ENCODE peak calls at places on chromosomes 2 and 18, in four cellular contexts. F is body of pancreas, A is esophagus muscularis mucosa, O is colonic mucosa. M is an unnamed sample.
A peak's percentile ranks its signal among the peaks of the same experiment; 100 is the strongest.

GRCh38 chr2:25714740-25715139 is 41.4 kb upstream of the DTNB start:
- DNase-seq in F (no peak), A (no peak), O (no peak), M (no peak)

GRCh38 chr2:69026026-69026425 is 13.0 kb downstream of the ANTXR1 start:
- DNase-seq in F (peak; percentile 49), A (peak; percentile 87), O (peak; percentile 68), M (no peak)

GRCh38 chr2:45458909-45459563 is 152.0 kb downstream of the SRBD1 start:
- DNase-seq in F (peak; percentile 70), A (no peak), O (peak; percentile 49), M (no peak)

GRCh38 chr2:136022747-136023146 is 37.3 kb upstream of the DARS1 start:
- DNase-seq in F (no peak), A (no peak), O (no peak), M (no peak)

GRCh38 chr2:18930977-18931376 is 341.6 kb upstream of the NT5C1B start:
- DNase-seq in F (no peak), A (no peak), O (no peak), M (no peak)

GRCh38 chr18:48571619-48572384 is 33.0 kb downstream of the CTIF start:
- DNase-seq in F (no peak), A (no peak), O (no peak), M (no peak)

GRCh38 chr2:171595896-171596295 is 73.6 kb downstream of the CYBRD1 start:
- DNase-seq in F (no peak), A (peak; percentile 45), O (no peak), M (no peak)

GRCh38 chr2:86194751-86195054 is 559 bp downstream of the IMMT start:
- DNase-seq in F (no peak), A (no peak), O (peak; percentile 97), M (no peak)

GRCh38 chr2:136448435-136448834 is 316.9 kb upstream of the THSD7B start:
- DNase-seq in F (no peak), A (peak; percentile 66), O (no peak), M (no peak)

GRCh38 chr2:16700566-16701259 is 35.1 kb upstream of the CYRIA start:
- DNase-seq in F (no peak), A (no peak), O (no peak), M (no peak)

GRCh38 chr2:56239437-56239836 is 55.6 kb downstream of the CCDC85A start:
- DNase-seq in F (no peak), A (no peak), O (peak; percentile 36), M (no peak)

GRCh38 chr2:23417310-23417709 is 32.3 kb downstream of the KLHL29 start:
- DNase-seq in F (no peak), A (no peak), O (no peak), M (no peak)

GRCh38 chr2:38666578-38666926 is 638 bp downstream of the GALM start:
- DNase-seq in F (peak; percentile 43), A (no peak), O (peak; percentile 89), M (no peak)

GRCh38 chr2:239730897-239731296 is 294.2 kb downstream of the NDUFA10 start:
- DNase-seq in F (no peak), A (no peak), O (no peak), M (no peak)

GRCh38 chr2:226985227-226985946 is 149.5 kb downstream of the RHBDD1 start:
- DNase-seq in F (peak; percentile 37), A (no peak), O (peak; percentile 41), M (no peak)

GRCh38 chr2:10533811-10534321 is 85.7 kb upstream of the ODC1 start:
- DNase-seq in F (no peak), A (no peak), O (no peak), M (no peak)

GRCh38 chr2:82508702-82509101 is 1950.4 kb downstream of the SUCLG1 start:
- DNase-seq in F (no peak), A (no peak), O (no peak), M (no peak)

GRCh38 chr18:40534748-40535147 is 1420.3 kb upstream of the PIK3C3 start:
- DNase-seq in F (no peak), A (no peak), O (no peak), M (no peak)

GRCh38 chr18:36322408-36322728 is 24.9 kb downstream of the FHOD3 start:
- DNase-seq in F (no peak), A (peak; percentile 82), O (no peak), M (no peak)

GRCh38 chr2:70977605-70978205 is 725 bp upstream of the ANKRD53 start:
- DNase-seq in F (peak; percentile 50), A (peak; percentile 90), O (no peak), M (no peak)

GRCh38 chr2:172552547-172553291 is 3.2 kb upstream of the PDK1 start:
- DNase-seq in F (peak; percentile 39), A (no peak), O (no peak), M (no peak)

GRCh38 chr2:24579053-24579803 is 88.2 kb downstream of the NCOA1 start:
- DNase-seq in F (no peak), A (no peak), O (no peak), M (no peak)

GRCh38 chr2:39128919-39129391 is 8.1 kb upstream of the SOS1 start:
- DNase-seq in F (no peak), A (no peak), O (no peak), M (peak; percentile 43)

GRCh38 chr18:79400591-79401381 is 5.1 kb downstream of the NFATC1 start:
- DNase-seq in F (no peak), A (no peak), O (no peak), M (peak; percentile 56)

GRCh38 chr2:76640905-76641304 is 881.3 kb downstream of the LRRTM4 start:
- DNase-seq in F (no peak), A (no peak), O (no peak), M (no peak)

GRCh38 chr2:33209976-33210375 is 263.2 kb downstream of the LTBP1 start:
- DNase-seq in F (no peak), A (no peak), O (no peak), M (no peak)

GRCh38 chr18:72762505-72763122 is 105.2 kb downstream of the NETO1 start:
- DNase-seq in F (no peak), A (no peak), O (no peak), M (no peak)

GRCh38 chr2:96205238-96205637 is 3.4 kb downstream of the STARD7 start:
- DNase-seq in F (no peak), A (no peak), O (no peak), M (no peak)

GRCh38 chr2:236675526-236675925 is 105.9 kb downstream of the ACKR3 start:
- DNase-seq in F (no peak), A (no peak), O (no peak), M (no peak)
- H3K27ac ChIP-seq in F (no peak overlapping the region), A (no peak overlapping the region), O (no peak overlapping the region), M (no peak overlapping the region)

GRCh38 chr2:230827774-230828271 is 36.9 kb upstream of the ITM2C start:
- DNase-seq in F (no peak), A (no peak), O (no peak), M (no peak)
- H3K27ac ChIP-seq in F (no peak overlapping the region), A (no peak overlapping the region), O (no peak overlapping the region), M (no peak overlapping the region)

DNA sequence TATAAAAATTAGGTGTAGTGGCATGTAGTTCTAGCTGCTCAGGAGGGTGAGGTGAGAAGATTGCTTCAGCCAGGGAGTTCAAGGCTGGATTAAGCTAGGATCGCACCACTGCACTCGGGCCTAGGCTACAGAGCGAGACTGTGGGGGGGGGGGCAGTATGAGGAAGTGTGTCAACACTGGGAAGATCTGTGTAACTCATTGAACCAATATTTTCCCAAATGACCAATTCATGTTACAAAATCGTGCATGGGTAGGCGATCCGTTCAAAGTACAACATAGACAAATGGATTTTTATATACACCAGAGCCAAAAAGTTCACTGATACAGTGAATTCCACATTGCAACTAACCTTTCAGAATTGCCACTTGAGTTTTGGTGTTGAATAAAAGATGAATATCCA is 8.1 kb downstream of the SMAD4 start:
- DNase-seq in F (peak; percentile 57), A (no peak), O (no peak), M (no peak)
- H3K27ac ChIP-seq in F (peak overlapping the region; percentile 57), A (peak overlapping the region; percentile 9), O (no peak overlapping the region), M (no peak overlapping the region)

GRCh38 chr18:24176727-24177416 is 38.0 kb downstream of the CABYR start:
- DNase-seq in F (peak; percentile 70), A (no peak), O (peak; percentile 72), M (peak; percentile 24)
- H3K27ac ChIP-seq in F (no peak overlapping the region), A (no peak overlapping the region), O (no peak overlapping the region), M (no peak overlapping the region)

GRCh38 chr2:232588680-232589585 is 38.4 kb downstream of the EIF4E2 start:
- DNase-seq in F (peak; percentile 88), A (no peak), O (peak; percentile 84), M (no peak)
- H3K27ac ChIP-seq in F (peak overlapping the region; percentile 57), A (peak overlapping the region; percentile 81), O (peak overlapping the region; percentile 38), M (no peak overlapping the region)

DNA sequence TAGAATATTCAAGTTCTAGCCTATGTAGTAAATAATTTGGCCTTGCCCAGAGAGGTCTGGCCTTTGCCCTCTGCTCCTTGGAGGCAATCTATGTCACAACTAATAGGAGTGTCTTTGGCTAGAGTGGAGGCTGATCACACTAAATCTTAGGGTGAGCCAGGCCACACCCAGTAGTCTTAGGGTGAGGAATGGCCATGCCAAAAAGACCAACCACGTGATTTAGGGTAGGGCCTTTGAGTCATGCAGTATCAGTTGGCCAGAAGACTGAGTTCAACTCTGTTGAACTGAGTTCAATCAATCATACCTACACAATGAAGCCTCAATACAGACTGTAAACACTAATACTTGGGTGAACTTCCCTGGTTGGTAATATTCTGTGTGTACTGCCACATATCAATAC is 26.0 kb upstream of the FLACC1 start:
- DNase-seq in F (no peak), A (no peak), O (peak; percentile 33), M (no peak)
- H3K27ac ChIP-seq in F (no peak overlapping the region), A (no peak overlapping the region), O (no peak overlapping the region), M (no peak overlapping the region)

DNA sequence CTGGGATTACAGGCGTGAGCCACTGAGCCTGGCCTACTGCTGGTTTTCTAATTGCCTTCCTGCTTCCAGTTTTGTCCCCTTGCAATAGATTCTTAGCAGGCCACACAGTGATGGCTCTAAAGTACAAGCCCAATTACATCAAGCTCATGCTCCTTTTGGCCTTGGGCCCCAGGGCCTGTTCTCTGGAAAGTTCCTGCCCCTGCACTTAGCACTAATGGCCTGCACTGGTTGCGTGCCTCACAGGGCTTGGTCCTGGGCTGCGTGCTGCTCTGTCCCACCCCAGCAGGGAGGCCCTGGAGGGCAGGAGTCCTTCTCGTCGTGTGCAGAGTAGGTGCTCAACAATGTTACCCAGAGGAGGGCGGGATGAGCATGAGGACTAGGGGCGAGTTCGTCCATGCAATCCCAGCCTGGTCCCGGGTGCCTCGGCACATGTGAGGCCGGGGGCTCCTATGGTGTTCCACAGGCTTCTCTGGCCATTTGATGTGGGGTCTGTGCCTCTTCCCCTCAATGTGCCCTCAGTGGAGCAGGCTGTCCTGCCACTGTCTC is 51.7 kb downstream of the PDCL3 start:
- DNase-seq in F (no peak), A (peak; percentile 66), O (no peak), M (no peak)
- H3K27ac ChIP-seq in F (no peak overlapping the region), A (no peak overlapping the region), O (no peak overlapping the region), M (no peak overlapping the region)